ENCODE peak calls at places on chromosomes 6 and 20, in eight cellular contexts. Y, B, N, R, A, Q, J and T are unnamed samples.

GRCh38 chr6:28943557-28944411 is 20.0 kb upstream of the TRIM27 start:
- DNase-seq in Y (peak; percentile 86), B (peak; percentile 66), N (peak; percentile 87), R (peak; percentile 45), A (peak; percentile 84), Q (peak; percentile 77), J (peak; percentile 40), T (peak; percentile 50)

GRCh38 chr6:498795-499231 is 107.3 kb downstream of the IRF4 start:
- DNase-seq in Y (no peak), B (no peak), N (no peak), R (peak; percentile 28), A (no peak), Q (no peak), J (no peak), T (peak; percentile 70)

GRCh38 chr6:109059148-109059547 is 35.5 kb downstream of the SESN1 start:
- DNase-seq in Y (no peak), B (peak; percentile 43), N (no peak), R (no peak), A (no peak), Q (peak; percentile 58), J (no peak), T (no peak)

GRCh38 chr20:14334306-14334930 is 3.0 kb downstream of the FLRT3 start:
- DNase-seq in Y (no peak), B (peak; percentile 70), N (no peak), R (no peak), A (no peak), Q (peak; percentile 75), J (peak; percentile 51), T (no peak)

GRCh38 chr6:150345786-150346185 is 23.0 kb upstream of the IYD start:
- DNase-seq in Y (no peak), B (peak; percentile 88), N (no peak), R (no peak), A (no peak), Q (peak; percentile 67), J (no peak), T (no peak)

GRCh38 chr6:27025351-27025750 is 222.2 kb upstream of the PRSS16 start:
- DNase-seq in Y (no peak), B (no peak), N (no peak), R (no peak), A (no peak), Q (peak; percentile 5), J (no peak), T (no peak)

GRCh38 chr20:56504373-56505005 is 20.1 kb upstream of the FAM209A start:
- DNase-seq in Y (no peak), B (no peak), N (no peak), R (no peak), A (no peak), Q (peak; percentile 35), J (no peak), T (no peak)

GRCh38 chr20:48706710-48707339 is 121.0 kb downstream of the PREX1 start:
- DNase-seq in Y (no peak), B (no peak), N (no peak), R (peak; percentile 34), A (no peak), Q (no peak), J (no peak), T (peak; percentile 34)

GRCh38 chr20:52190437-52191131 is 995 bp downstream of the ZFP64 start:
- DNase-seq in Y (peak; percentile 82), B (peak; percentile 51), N (no peak), R (peak; percentile 7), A (no peak), Q (peak; percentile 74), J (peak; percentile 89), T (peak; percentile 11)

GRCh38 chr6:166971271-166971670 is 14.9 kb upstream of the RNASET2 start:
- DNase-seq in Y (peak; percentile 11), B (no peak), N (no peak), R (no peak), A (no peak), Q (no peak), J (no peak), T (no peak)

GRCh38 chr6:7261030-7261841 is 51.8 kb downstream of the SSR1 start:
- DNase-seq in Y (peak; percentile 91), B (peak; percentile 93), N (peak; percentile 92), R (peak; percentile 10), A (peak; percentile 92), Q (peak; percentile 94), J (peak; percentile 96), T (peak; percentile 19)

GRCh38 chr6:20642441-20642840 is 108.2 kb downstream of the CDKAL1 start:
- DNase-seq in Y (no peak), B (no peak), N (no peak), R (no peak), A (no peak), Q (no peak), J (no peak), T (no peak)

GRCh38 chr6:138088307-138088744 is 18.9 kb downstream of the PERP start:
- DNase-seq in Y (peak; percentile 45), B (peak; percentile 95), N (no peak), R (no peak), A (no peak), Q (peak; percentile 83), J (peak; percentile 86), T (no peak)

GRCh38 chr6:16723833-16724232 is 37.4 kb downstream of the ATXN1 start:
- DNase-seq in Y (no peak), B (peak; percentile 92), N (no peak), R (no peak), A (no peak), Q (peak; percentile 96), J (peak; percentile 79), T (no peak)

GRCh38 chr6:14383393-14384174 is 266.0 kb downstream of the CD83 start:
- DNase-seq in Y (no peak), B (no peak), N (no peak), R (no peak), A (no peak), Q (no peak), J (no peak), T (no peak)

GRCh38 chr6:122833229-122833556 is 44.1 kb downstream of the SMPDL3A start:
- DNase-seq in Y (no peak), B (no peak), N (no peak), R (no peak), A (no peak), Q (no peak), J (no peak), T (no peak)

GRCh38 chr20:35018578-35019371 is 63.1 kb downstream of the MYH7B start:
- DNase-seq in Y (no peak), B (no peak), N (no peak), R (no peak), A (no peak), Q (peak; percentile 32), J (no peak), T (no peak)

GRCh38 chr6:165972139-165972802 is 195.4 kb downstream of the TBXT start:
- DNase-seq in Y (no peak), B (no peak), N (no peak), R (no peak), A (no peak), Q (no peak), J (no peak), T (no peak)

GRCh38 chr6:96794980-96795379 is 42.3 kb downstream of the GPR63 start:
- DNase-seq in Y (no peak), B (no peak), N (no peak), R (no peak), A (no peak), Q (peak; percentile 19), J (no peak), T (no peak)

GRCh38 chr6:37783025-37783825 is 36.3 kb upstream of the ZFAND3 start:
- DNase-seq in Y (no peak), B (no peak), N (no peak), R (no peak), A (no peak), Q (peak; percentile 63), J (no peak), T (no peak)

GRCh38 chr6:26126394-26127221 is 39.4 kb downstream of the HFE start:
- DNase-seq in Y (no peak), B (no peak), N (no peak), R (no peak), A (no peak), Q (no peak), J (no peak), T (no peak)

GRCh38 chr20:23132930-23133559 is 46.9 kb upstream of the CD93 start:
- DNase-seq in Y (no peak), B (no peak), N (no peak), R (no peak), A (peak; percentile 56), Q (no peak), J (no peak), T (no peak)

GRCh38 chr6:83371428-83371827 is 59.4 kb downstream of the ME1 start:
- DNase-seq in Y (no peak), B (no peak), N (no peak), R (no peak), A (no peak), Q (peak; percentile 37), J (no peak), T (no peak)

GRCh38 chr20:47365023-47365764 is 8.7 kb upstream of the ZMYND8 start:
- DNase-seq in Y (no peak), B (no peak), N (no peak), R (no peak), A (no peak), Q (no peak), J (no peak), T (no peak)

GRCh38 chr6:158653577-158654354 is 3.9 kb downstream of the SYTL3 start:
- DNase-seq in Y (peak; percentile 47), B (no peak), N (peak; percentile 69), R (peak; percentile 98), A (peak; percentile 70), Q (no peak), J (no peak), T (peak; percentile 96)
- H3K27ac ChIP-seq in Y (peak overlapping the region; percentile 66), B (no peak overlapping the region), N (peak overlapping the region; percentile 61), R (peak overlapping the region; percentile 68), A (peak overlapping the region; percentile 75), Q (peak overlapping the region; percentile 99), J (no peak overlapping the region), T (peak overlapping the region; percentile 91)

DNA sequence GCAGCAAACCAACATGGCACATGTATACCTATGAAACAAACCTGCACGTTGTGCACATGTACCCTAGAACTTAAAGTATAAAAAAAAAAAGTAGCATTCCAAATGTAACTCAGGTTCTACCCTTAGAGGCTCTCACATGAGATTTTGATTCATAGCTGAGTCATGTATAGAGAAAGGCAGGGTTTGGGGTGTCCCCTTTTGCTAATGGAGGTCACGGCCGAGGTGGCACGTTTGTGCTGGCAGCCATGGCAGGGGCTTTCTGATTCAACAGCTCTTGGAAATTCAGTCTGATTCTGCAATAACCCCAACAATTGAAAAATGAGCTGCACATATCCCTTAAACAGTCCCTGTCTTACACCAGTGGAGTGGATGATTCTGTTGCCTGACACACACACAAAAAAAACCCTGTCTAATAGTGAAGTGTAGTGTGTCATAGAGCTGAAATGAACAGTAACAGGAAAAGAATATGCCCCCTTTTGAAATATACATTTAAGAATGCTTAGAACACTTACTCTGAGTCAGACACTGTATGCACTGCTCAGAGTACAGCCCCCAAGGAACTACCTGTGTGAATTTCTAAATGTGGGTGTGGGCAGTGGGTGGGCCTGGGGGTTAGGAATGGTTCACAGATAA is 40.4 kb upstream of the ARG1 start:
- DNase-seq in Y (no peak), B (peak; percentile 37), N (no peak), R (no peak), A (no peak), Q (peak; percentile 31), J (no peak), T (no peak)
- H3K27ac ChIP-seq in Y (no peak overlapping the region), B (no peak overlapping the region), N (no peak overlapping the region), R (no peak overlapping the region), A (no peak overlapping the region), Q (no peak overlapping the region), J (no peak overlapping the region), T (no peak overlapping the region)

GRCh38 chr6:41673704-41674000 is 35.4 kb downstream of the MDFI start:
- DNase-seq in Y (no peak), B (no peak), N (no peak), R (no peak), A (no peak), Q (no peak), J (no peak), T (no peak)
- H3K27ac ChIP-seq in Y (no peak overlapping the region), B (no peak overlapping the region), N (no peak overlapping the region), R (no peak overlapping the region), A (no peak overlapping the region), Q (no peak overlapping the region), J (no peak overlapping the region), T (no peak overlapping the region)

GRCh38 chr6:34242252-34243130 is 5.8 kb downstream of the HMGA1 start:
- DNase-seq in Y (no peak), B (no peak), N (peak; percentile 45), R (no peak), A (peak; percentile 30), Q (peak; percentile 56), J (no peak), T (no peak)
- H3K27ac ChIP-seq in Y (no peak overlapping the region), B (peak overlapping the region; percentile 26), N (no peak overlapping the region), R (peak overlapping the region; percentile 24), A (no peak overlapping the region), Q (peak overlapping the region; percentile 82), J (peak overlapping the region; percentile 87), T (no peak overlapping the region)